ENCODE peak calls at places on chromosomes 6 and 20, in nine cellular contexts. W is GM12865; O is HS-5; L is mesothelial cell of epicardium; H is PC-3; S is effector CD4-positive, alpha-beta T cell; R is HEK293T; F is hypothalamus; V is pancreas. Z is an unnamed sample.

GRCh38 chr6:11615214-11615602 is 77.7 kb downstream of the TMEM170B start:
- DNase-seq in W (no peak), O (peak; percentile 28), L (no peak), H (peak; percentile 71), S (no peak), R (no peak), F (no peak), V (no peak), Z (no peak)

GRCh38 chr6:79607000-79607399 is 24.1 kb upstream of the SH3BGRL2 start:
- DNase-seq in W (no peak), O (no peak), L (no peak), H (no peak), S (no peak), R (no peak), F (no peak), V (no peak), Z (no peak)

GRCh38 chr6:168344338-168344737 is 24.8 kb upstream of the DACT2 start:
- DNase-seq in W (no peak), O (no peak), L (no peak), H (no peak), S (no peak), R (no peak), F (no peak), V (no peak), Z (no peak)

GRCh38 chr6:116314218-116314617 is 34.5 kb upstream of the TSPYL1 start:
- DNase-seq in W (no peak), O (no peak), L (no peak), H (no peak), S (no peak), R (no peak), F (no peak), V (no peak), Z (no peak)

GRCh38 chr6:156686940-156687874 is 90.0 kb upstream of the ARID1B start:
- DNase-seq in W (peak; percentile 87), O (peak; percentile 36), L (peak; percentile 83), H (peak; percentile 73), S (peak; percentile 62), R (peak; percentile 97), F (peak; percentile 91), V (peak; percentile 91), Z (peak; percentile 98)

GRCh38 chr6:101401792-101402617 is 8.5 kb downstream of the GRIK2 start:
- DNase-seq in W (no peak), O (no peak), L (peak; percentile 43), H (no peak), S (no peak), R (peak; percentile 27), F (peak; percentile 42), V (no peak), Z (peak; percentile 17)

GRCh38 chr6:152273638-152274037 is 363.5 kb downstream of the SYNE1 start:
- DNase-seq in W (no peak), O (no peak), L (no peak), H (no peak), S (no peak), R (no peak), F (no peak), V (peak; percentile 25), Z (no peak)

GRCh38 chr6:36636283-36636682 is 42.1 kb downstream of the SRSF3 start:
- DNase-seq in W (no peak), O (no peak), L (no peak), H (no peak), S (no peak), R (no peak), F (no peak), V (no peak), Z (no peak)

GRCh38 chr6:106194949-106195919 is 109.1 kb downstream of the PRDM1 start:
- DNase-seq in W (no peak), O (peak; percentile 63), L (no peak), H (peak; percentile 74), S (peak; percentile 12), R (no peak), F (no peak), V (no peak), Z (no peak)

GRCh38 chr6:56486681-56487080 is 156.0 kb downstream of the DST start:
- DNase-seq in W (no peak), O (no peak), L (no peak), H (no peak), S (no peak), R (no peak), F (no peak), V (no peak), Z (no peak)

GRCh38 chr20:25284131-25284601 is 36.3 kb downstream of the PYGB start:
- DNase-seq in W (no peak), O (no peak), L (no peak), H (no peak), S (no peak), R (no peak), F (no peak), V (peak; percentile 1), Z (no peak)

GRCh38 chr6:107355659-107356058 is 103.7 kb downstream of the PDSS2 start:
- DNase-seq in W (peak; percentile 3), O (no peak), L (no peak), H (no peak), S (no peak), R (no peak), F (no peak), V (no peak), Z (no peak)

GRCh38 chr6:33980176-33980805 is 165.6 kb downstream of the GRM4 start:
- DNase-seq in W (no peak), O (no peak), L (no peak), H (no peak), S (no peak), R (no peak), F (no peak), V (no peak), Z (no peak)

GRCh38 chr20:10848810-10849370 is 175.1 kb upstream of the JAG1 start:
- DNase-seq in W (peak; percentile 30), O (peak; percentile 68), L (no peak), H (peak; percentile 95), S (no peak), R (no peak), F (no peak), V (no peak), Z (peak; percentile 78)

GRCh38 chr6:38943964-38944363 is 104.6 kb upstream of the GLP1R start:
- DNase-seq in W (no peak), O (no peak), L (no peak), H (peak; percentile 27), S (no peak), R (no peak), F (no peak), V (no peak), Z (no peak)

GRCh38 chr6:112475083-112475482 is 128.0 kb downstream of the RFPL4B start:
- DNase-seq in W (no peak), O (peak; percentile 54), L (no peak), H (no peak), S (no peak), R (no peak), F (no peak), V (no peak), Z (peak; percentile 33)

GRCh38 chr6:41247288-41247865 is 19.2 kb downstream of the TREML4 start:
- DNase-seq in W (no peak), O (no peak), L (no peak), H (no peak), S (no peak), R (no peak), F (no peak), V (no peak), Z (no peak)

GRCh38 chr20:32792316-32792715 is 27.4 kb upstream of the MAPRE1 start:
- DNase-seq in W (peak; percentile 72), O (no peak), L (peak; percentile 61), H (no peak), S (peak; percentile 8), R (no peak), F (no peak), V (no peak), Z (no peak)

GRCh38 chr20:50666709-50667310 is 24.5 kb downstream of the RIPOR3 start:
- DNase-seq in W (no peak), O (no peak), L (no peak), H (no peak), S (no peak), R (no peak), F (no peak), V (no peak), Z (no peak)

GRCh38 chr6:87066449-87067288 is 28.2 kb downstream of the CGA start:
- DNase-seq in W (peak; percentile 84), O (peak; percentile 30), L (peak; percentile 46), H (peak; percentile 56), S (no peak), R (peak; percentile 58), F (peak; percentile 25), V (peak; percentile 29), Z (peak; percentile 44)

GRCh38 chr6:80548496-80548895 is 442.0 kb downstream of the BCKDHB start:
- DNase-seq in W (no peak), O (peak; percentile 70), L (no peak), H (no peak), S (no peak), R (no peak), F (no peak), V (no peak), Z (peak; percentile 77)

GRCh38 chr20:7371518-7372158 is 568.6 kb downstream of the HAO1 start:
- DNase-seq in W (no peak), O (no peak), L (no peak), H (peak; percentile 38), S (no peak), R (no peak), F (no peak), V (no peak), Z (no peak)

GRCh38 chr20:18585134-18585533 is 2.7 kb upstream of the DTD1 start:
- DNase-seq in W (no peak), O (peak; percentile 33), L (no peak), H (peak; percentile 45), S (no peak), R (no peak), F (no peak), V (no peak), Z (no peak)

GRCh38 chr6:21109421-21110178 is 484.0 kb upstream of the SOX4 start:
- DNase-seq in W (peak; percentile 11), O (peak; percentile 51), L (no peak), H (peak; percentile 94), S (no peak), R (no peak), F (no peak), V (no peak), Z (peak; percentile 53)

GRCh38 chr20:8153281-8153908 is 21.3 kb downstream of the PLCB1 start:
- DNase-seq in W (peak; percentile 59), O (no peak), L (no peak), H (peak; percentile 28), S (no peak), R (no peak), F (no peak), V (no peak), Z (no peak)

GRCh38 chr6:135901776-135902524 is 50.4 kb downstream of the PDE7B start:
- DNase-seq in W (no peak), O (no peak), L (no peak), H (no peak), S (no peak), R (no peak), F (no peak), V (no peak), Z (peak; percentile 58)

GRCh38 chr6:36487698-36488097 is 44.9 kb downstream of the KCTD20 start:
- DNase-seq in W (no peak), O (no peak), L (no peak), H (no peak), S (no peak), R (no peak), F (no peak), V (no peak), Z (peak; percentile 21)

GRCh38 chr20:32207211-32207625 is 325 bp downstream of the PLAGL2 start:
- DNase-seq in W (peak; percentile 31), O (no peak), L (no peak), H (no peak), S (no peak), R (peak; percentile 18), F (no peak), V (no peak), Z (no peak)

GRCh38 chr6:11522819-11523218 is 14.7 kb upstream of the TMEM170B start:
- DNase-seq in W (no peak), O (no peak), L (no peak), H (no peak), S (no peak), R (no peak), F (no peak), V (no peak), Z (no peak)

GRCh38 chr6:118283759-118284158 is 264.3 kb upstream of the PLN start:
- DNase-seq in W (peak; percentile 62), O (peak; percentile 58), L (no peak), H (peak; percentile 71), S (peak; percentile 28), R (peak; percentile 57), F (no peak), V (peak; percentile 28), Z (peak; percentile 53)

GRCh38 chr6:109406196-109406595 is 23.9 kb upstream of the CD164 start:
- DNase-seq in W (no peak), O (no peak), L (no peak), H (no peak), S (no peak), R (no peak), F (no peak), V (no peak), Z (peak; percentile 52)

Z was measured in AG08395.